ENCODE peak calls at places on chromosome 11, in four cellular contexts. P is bronchial epithelial cell; G is adrenal gland; N is CD8-positive, alpha-beta memory T cell. R is an unnamed sample.
A peak's percentile ranks its signal among the peaks of the same experiment; 100 is the strongest.

GRCh38 chr11:16110862-16111261 is 245.5 kb downstream of the SOX6 start:
- DNase-seq in G (no peak), N (no peak), P (no peak), R (no peak)

GRCh38 chr11:108199446-108200321 is 22.8 kb downstream of the NPAT start:
- DNase-seq in G (no peak), P (peak; percentile 97), N (no peak), R (peak; percentile 98)

GRCh38 chr11:12573707-12574106 is 100.5 kb upstream of the TEAD1 start:
- DNase-seq in G (no peak), N (no peak), P (no peak), R (no peak)

GRCh38 chr11:19995131-19995530 is 165.1 kb downstream of the DBX1 start:
- DNase-seq in G (peak; percentile 33), N (no peak), P (peak; percentile 96), R (peak; percentile 96)

GRCh38 chr11:61814242-61814957 is 2.4 kb downstream of the FADS1 start:
- DNase-seq in G (peak; percentile 63), N (no peak), P (peak; percentile 40), R (peak; percentile 41)

GRCh38 chr11:8707541-8708270 is 25.1 kb downstream of the RPL27A start:
- DNase-seq in G (peak; percentile 92), N (no peak), P (no peak), R (no peak)

GRCh38 chr11:122721964-122722266 is 66.4 kb downstream of the UBASH3B start:
- DNase-seq in P (peak; percentile 73), G (no peak), N (no peak), R (peak; percentile 73)

GRCh38 chr11:926341-926916 is 759 bp downstream of the AP2A2 start:
- DNase-seq in P (peak; percentile 65), G (peak; percentile 54), N (no peak), R (peak; percentile 70)

GRCh38 chr11:15918674-15919073 is 437.7 kb downstream of the SOX6 start:
- DNase-seq in N (no peak), P (no peak), G (no peak), R (no peak)

DNA sequence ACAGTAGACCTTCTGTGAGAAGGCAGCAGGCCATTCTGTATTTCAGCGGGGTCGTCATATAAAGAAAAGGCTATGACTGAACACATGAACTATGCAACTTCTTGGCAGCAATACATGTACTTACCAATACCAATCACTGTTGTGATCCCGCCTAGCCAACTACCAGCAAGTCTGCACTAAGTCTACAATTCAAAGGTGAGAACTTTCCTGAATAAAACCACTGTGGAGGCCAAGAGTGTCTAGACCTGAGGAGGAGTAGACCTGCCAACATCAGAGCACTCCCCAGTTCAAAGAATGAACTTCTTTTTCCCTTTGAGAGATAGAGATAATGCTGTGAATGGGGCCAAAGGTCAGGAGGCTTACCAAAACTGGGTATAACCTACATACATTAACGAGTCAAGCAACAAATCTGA is 108.2 kb downstream of the SIK3 start:
- DNase-seq in G (no peak), N (no peak), P (peak; percentile 76), R (peak; percentile 73)
- H3K4me3 ChIP-seq in G (no peak overlapping the region), N (no peak overlapping the region), P (no peak overlapping the region), R (no peak overlapping the region)

GRCh38 chr11:47394050-47394321 is 14.4 kb upstream of the SLC39A13 start:
- DNase-seq in P (no peak), G (no peak), N (no peak), R (no peak)
- H3K4me3 ChIP-seq in P (no peak overlapping the region), G (no peak overlapping the region), N (peak overlapping the region; percentile 68), R (no peak overlapping the region)

GRCh38 chr11:71545405-71545966 is 2.7 kb upstream of the KRTAP5-9 start:
- DNase-seq in N (no peak), G (no peak), P (no peak), R (no peak)

GRCh38 chr11:71542856-71543743 is 5.1 kb upstream of the KRTAP5-9 start:
- DNase-seq in N (no peak), P (no peak), G (no peak), R (no peak)

GRCh38 chr11:71543866-71544265 is 4.4 kb upstream of the KRTAP5-9 start:
- DNase-seq in P (no peak), G (no peak), N (no peak), R (no peak)

GRCh38 chr11:71544525-71545214 is 3.5 kb upstream of the KRTAP5-9 start:
- DNase-seq in N (no peak), P (no peak), G (no peak), R (no peak)

DNA sequence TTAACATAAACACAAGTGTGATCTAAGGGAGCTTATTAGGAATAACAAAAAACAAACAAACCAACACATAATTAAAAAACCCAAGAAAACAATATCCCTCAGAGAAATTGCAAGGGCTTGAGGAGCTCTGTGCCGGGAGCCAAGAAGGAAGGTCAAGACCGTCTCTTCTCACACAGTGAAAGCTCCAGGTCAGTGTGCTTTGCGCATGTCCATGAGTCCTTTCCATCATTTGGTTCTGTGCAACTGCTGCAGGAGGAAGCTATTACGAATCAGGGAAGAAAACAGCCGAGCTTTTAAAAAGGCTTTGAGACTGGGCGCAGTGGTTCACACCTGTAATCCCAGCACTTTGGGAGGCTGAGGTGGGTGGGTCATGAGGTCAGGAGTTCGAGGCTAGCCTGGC is 4.6 kb downstream of the KRTAP5-8 start:
- DNase-seq in N (no peak), P (no peak), G (no peak), R (no peak)
- H3K4me3 ChIP-seq in N (no peak overlapping the region), P (no peak overlapping the region), G (no peak overlapping the region), R (no peak overlapping the region)

GRCh38 chr11:86068138-86068861 is 584 bp downstream of the PICALM start:
- DNase-seq in N (peak; percentile 34), P (peak; percentile 25), G (peak; percentile 26), R (peak; percentile 35)
- H3K4me3 ChIP-seq in N (peak overlapping the region; percentile 85), P (peak overlapping the region; percentile 79), G (peak overlapping the region; percentile 96), R (peak overlapping the region; percentile 85)

DNA sequence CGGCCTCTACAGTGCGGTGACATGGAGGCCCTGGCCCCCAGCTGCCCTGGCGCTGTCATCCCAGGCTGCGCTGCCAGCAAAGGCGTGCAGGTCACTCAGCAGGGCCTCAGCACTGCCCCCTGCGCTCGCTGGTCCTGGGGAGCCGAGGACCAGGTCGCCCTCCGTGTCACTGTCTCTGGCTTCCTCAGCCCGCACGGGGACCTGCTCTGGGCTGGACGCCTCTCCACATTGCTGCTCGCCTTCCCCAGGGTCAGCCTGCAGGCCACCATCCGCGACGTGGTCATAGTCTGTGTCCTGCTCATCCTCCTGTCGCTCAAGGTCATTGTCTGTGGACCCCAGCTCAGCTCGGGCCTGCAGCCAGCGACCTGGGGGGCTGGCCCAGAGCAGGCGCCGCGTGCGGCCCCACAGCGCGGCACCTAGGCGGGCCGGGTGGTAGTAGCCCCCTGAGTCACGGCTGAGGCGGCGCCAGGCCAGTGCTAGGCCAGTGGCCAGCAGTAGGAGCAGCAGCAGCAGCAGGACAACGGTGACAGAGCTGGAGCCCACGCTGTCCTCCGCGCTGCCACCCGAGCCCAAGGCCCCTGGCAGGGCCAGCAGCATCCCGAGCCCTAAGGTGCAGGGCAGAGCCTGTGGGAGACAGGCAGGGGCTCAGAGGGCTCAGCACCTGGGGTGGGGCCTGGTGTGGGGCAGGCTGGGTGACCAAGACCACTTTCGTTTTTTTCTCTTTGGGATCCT is 1.6 kb downstream of the PTPRCAP start:
- DNase-seq in P (no peak), G (peak; percentile 63), N (no peak), R (no peak)
- H3K4me3 ChIP-seq in P (no peak overlapping the region), G (no peak overlapping the region), N (peak overlapping the region; percentile 95), R (no peak overlapping the region)

GRCh38 chr11:2302280-2302843 is 549 bp downstream of the TSPAN32 start:
- DNase-seq in N (no peak), P (no peak), G (peak; percentile 13), R (no peak)
- H3K4me3 ChIP-seq in N (peak overlapping the region; percentile 88), P (no peak overlapping the region), G (no peak overlapping the region), R (no peak overlapping the region)

R was measured in epithelial cell of esophagus.